ENCODE peak calls at places on chromosomes 12 and 14, in nine cellular contexts. One of them, this sample, is unnamed. For H3K4me1, the result is how much of the 10 kb centered on the place peaks cover.

GRCh38 chr12:87201598-87201997 is 827.6 kb downstream of the C12orf50 start:
- DNase-seq in suprapubic skin: no peak
- DNase-seq in ovary: no peak
- DNase-seq in H1: no peak
- DNase-seq in tibial nerve: no peak
- DNase-seq in stomach: no peak
- DNase-seq in A549: no peak
- DNase-seq in transverse colon: no peak
- DNase-seq in K562: no peak
- DNase-seq in this sample: no peak

GRCh38 chr12:84596276-84596675 is 316.3 kb downstream of the SLC6A15 start:
- DNase-seq in suprapubic skin: no peak
- DNase-seq in ovary: no peak
- DNase-seq in H1: no peak
- DNase-seq in tibial nerve: no peak
- DNase-seq in stomach: no peak
- DNase-seq in A549: no peak
- DNase-seq in transverse colon: no peak
- DNase-seq in K562: no peak
- DNase-seq in this sample: no peak

GRCh38 chr14:64826333-64826732 is 53.4 kb downstream of the SPTB start:
- DNase-seq in suprapubic skin: no peak
- DNase-seq in ovary: no peak
- DNase-seq in H1: no peak
- DNase-seq in tibial nerve: no peak
- DNase-seq in stomach: no peak
- DNase-seq in A549: no peak
- DNase-seq in transverse colon: no peak
- DNase-seq in K562: no peak
- DNase-seq in this sample: no peak

GRCh38 chr12:132489078-132489601 is 811 bp upstream of the FBRSL1 start:
- DNase-seq in suprapubic skin: no peak
- DNase-seq in ovary: peak
- DNase-seq in H1: no peak
- DNase-seq in tibial nerve: no peak
- DNase-seq in stomach: peak
- DNase-seq in A549: no peak
- DNase-seq in transverse colon: peak
- DNase-seq in K562: peak
- DNase-seq in this sample: peak

GRCh38 chr12:53791735-53792326 is 40.1 kb upstream of the CISTR start:
- DNase-seq in suprapubic skin: no peak
- DNase-seq in ovary: no peak
- DNase-seq in H1: peak
- DNase-seq in tibial nerve: no peak
- DNase-seq in stomach: peak
- DNase-seq in A549: peak
- DNase-seq in transverse colon: no peak
- DNase-seq in K562: peak
- DNase-seq in this sample: no peak

GRCh38 chr14:68111733-68112270 is 292.2 kb downstream of the RAD51B start:
- DNase-seq in suprapubic skin: no peak
- DNase-seq in ovary: no peak
- DNase-seq in H1: no peak
- DNase-seq in tibial nerve: no peak
- DNase-seq in stomach: no peak
- DNase-seq in A549: no peak
- DNase-seq in transverse colon: no peak
- DNase-seq in K562: no peak
- DNase-seq in this sample: no peak

GRCh38 chr12:1481326-1481725 is 113.1 kb downstream of the FBXL14 start:
- DNase-seq in suprapubic skin: no peak
- DNase-seq in ovary: no peak
- DNase-seq in H1: no peak
- DNase-seq in tibial nerve: no peak
- DNase-seq in stomach: no peak
- DNase-seq in A549: no peak
- DNase-seq in transverse colon: no peak
- DNase-seq in K562: no peak
- DNase-seq in this sample: no peak

GRCh38 chr14:78633747-78634146 is 463.6 kb downstream of the NRXN3 start:
- DNase-seq in suprapubic skin: no peak
- DNase-seq in ovary: no peak
- DNase-seq in H1: no peak
- DNase-seq in tibial nerve: no peak
- DNase-seq in stomach: no peak
- DNase-seq in A549: no peak
- DNase-seq in transverse colon: no peak
- DNase-seq in K562: no peak
- DNase-seq in this sample: no peak

GRCh38 chr12:121582583-121583333 is 1.9 kb upstream of the KDM2B start:
- DNase-seq in suprapubic skin: no peak
- DNase-seq in ovary: no peak
- DNase-seq in H1: peak
- DNase-seq in tibial nerve: no peak
- DNase-seq in stomach: no peak
- DNase-seq in A549: no peak
- DNase-seq in transverse colon: no peak
- DNase-seq in K562: peak
- DNase-seq in this sample: no peak

GRCh38 chr12:49720214-49720613 is 13.0 kb upstream of the FMNL3 start:
- DNase-seq in suprapubic skin: no peak
- DNase-seq in ovary: no peak
- DNase-seq in H1: no peak
- DNase-seq in tibial nerve: no peak
- DNase-seq in stomach: no peak
- DNase-seq in A549: no peak
- DNase-seq in transverse colon: no peak
- DNase-seq in K562: no peak
- DNase-seq in this sample: no peak

GRCh38 chr14:103393687-103394626 is 8.7 kb downstream of the MARK3 start:
- DNase-seq in suprapubic skin: no peak
- DNase-seq in ovary: no peak
- DNase-seq in H1: no peak
- DNase-seq in tibial nerve: no peak
- DNase-seq in stomach: no peak
- DNase-seq in A549: peak
- DNase-seq in transverse colon: no peak
- DNase-seq in K562: peak
- DNase-seq in this sample: no peak

DNA sequence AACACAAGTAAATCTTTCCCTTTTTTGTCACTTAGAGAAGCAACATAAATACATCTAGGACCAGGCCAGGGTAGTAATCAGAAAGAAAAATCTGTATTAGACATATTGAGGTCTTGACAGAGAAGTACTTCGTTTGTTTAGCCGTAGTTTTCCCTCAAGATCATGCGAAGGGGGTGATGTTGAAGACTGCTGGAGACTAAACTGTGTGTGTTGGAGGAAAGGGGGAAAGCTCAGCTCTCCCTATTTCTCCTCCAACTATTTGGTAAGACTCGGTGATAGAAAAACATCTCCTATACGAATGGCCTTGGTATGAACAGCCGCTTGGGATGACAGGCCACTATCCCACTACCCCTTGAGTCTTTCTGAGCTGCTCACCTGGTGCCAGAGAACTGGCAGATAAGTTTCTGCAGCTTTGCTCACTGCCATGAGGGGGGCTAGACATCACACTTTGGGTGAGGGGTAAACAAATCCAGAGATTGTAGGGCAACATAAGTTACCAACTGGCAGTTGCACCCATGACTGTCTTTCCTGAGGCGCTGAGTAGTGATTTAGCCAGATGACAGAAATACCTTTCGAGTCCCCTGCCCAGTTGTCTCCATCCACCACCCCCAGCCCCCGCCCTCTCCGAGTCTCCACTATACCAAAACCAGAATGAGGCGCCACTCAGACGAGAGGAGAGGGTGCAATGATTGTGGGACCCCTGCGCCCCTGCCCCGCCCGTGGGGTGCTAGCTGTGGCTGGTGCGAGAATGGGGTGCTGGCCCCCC is 685 bp downstream of the VAMP1 start:
- DNase-seq in suprapubic skin: no peak
- DNase-seq in ovary: no peak
- DNase-seq in H1: no peak
- DNase-seq in tibial nerve: no peak
- DNase-seq in stomach: no peak
- DNase-seq in A549: no peak
- DNase-seq in transverse colon: no peak
- DNase-seq in K562: peak
- DNase-seq in this sample: no peak
- H3K4me1 ChIP-seq in suprapubic skin: under half
- H3K4me1 ChIP-seq in ovary: under half
- H3K4me1 ChIP-seq in H1: under half
- H3K4me1 ChIP-seq in tibial nerve: under half
- H3K4me1 ChIP-seq in stomach: under half
- H3K4me1 ChIP-seq in A549: under half
- H3K4me1 ChIP-seq in transverse colon: under half
- H3K4me1 ChIP-seq in K562: under half
- H3K4me1 ChIP-seq in this sample: under half

GRCh38 chr14:73741876-73742519 is 27.8 kb upstream of the PNMA1 start:
- DNase-seq in suprapubic skin: no peak
- DNase-seq in ovary: no peak
- DNase-seq in H1: no peak
- DNase-seq in tibial nerve: no peak
- DNase-seq in stomach: no peak
- DNase-seq in A549: no peak
- DNase-seq in transverse colon: no peak
- DNase-seq in K562: no peak
- DNase-seq in this sample: no peak

GRCh38 chr14:73744874-73745529 is 30.8 kb upstream of the PNMA1 start:
- DNase-seq in suprapubic skin: no peak
- DNase-seq in ovary: no peak
- DNase-seq in H1: no peak
- DNase-seq in tibial nerve: no peak
- DNase-seq in stomach: peak
- DNase-seq in A549: no peak
- DNase-seq in transverse colon: peak
- DNase-seq in K562: no peak
- DNase-seq in this sample: peak

GRCh38 chr14:73744175-73744867 is 30.1 kb upstream of the PNMA1 start:
- DNase-seq in suprapubic skin: no peak
- DNase-seq in ovary: no peak
- DNase-seq in H1: no peak
- DNase-seq in tibial nerve: no peak
- DNase-seq in stomach: no peak
- DNase-seq in A549: no peak
- DNase-seq in transverse colon: peak
- DNase-seq in K562: no peak
- DNase-seq in this sample: no peak

GRCh38 chr14:73742520-73743238 is 28.5 kb upstream of the PNMA1 start:
- DNase-seq in suprapubic skin: no peak
- DNase-seq in ovary: no peak
- DNase-seq in H1: no peak
- DNase-seq in tibial nerve: no peak
- DNase-seq in stomach: no peak
- DNase-seq in A549: no peak
- DNase-seq in transverse colon: no peak
- DNase-seq in K562: no peak
- DNase-seq in this sample: no peak

DNA sequence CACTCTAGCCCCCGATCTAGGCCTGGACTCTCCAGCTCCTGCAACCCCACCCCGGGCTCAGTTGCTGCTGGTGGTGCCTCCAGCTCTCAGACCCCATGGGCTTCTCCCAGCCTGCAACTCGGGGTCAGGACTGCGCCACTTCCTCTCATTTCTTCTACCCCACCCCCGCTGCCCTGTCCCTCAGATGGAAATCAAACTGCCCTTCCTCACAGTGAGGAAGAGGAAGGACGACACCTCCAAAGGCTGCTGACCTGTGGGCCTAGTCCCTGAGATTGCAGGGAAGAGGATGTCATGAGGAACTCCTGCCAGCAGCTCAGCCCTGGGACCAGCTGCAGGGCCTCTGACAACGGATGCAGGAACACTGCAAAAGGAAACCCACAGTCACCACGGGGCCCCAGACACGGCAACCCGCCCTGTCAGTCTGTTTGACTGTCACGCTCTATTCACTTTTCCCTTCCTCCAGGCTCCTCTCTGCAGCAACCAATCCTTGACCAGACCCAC is 29.3 kb upstream of the PNMA1 start:
- DNase-seq in suprapubic skin: no peak
- DNase-seq in ovary: no peak
- DNase-seq in H1: no peak
- DNase-seq in tibial nerve: no peak
- DNase-seq in stomach: no peak
- DNase-seq in A549: no peak
- DNase-seq in transverse colon: peak
- DNase-seq in K562: no peak
- DNase-seq in this sample: peak
- TF ChIP-seq EP300 in suprapubic skin: no peak
- TF ChIP-seq EP300 in ovary: no peak
- TF ChIP-seq EP300 in H1: no peak
- TF ChIP-seq EP300 in tibial nerve: no peak
- TF ChIP-seq EP300 in stomach: no peak
- TF ChIP-seq EP300 in A549: no peak
- TF ChIP-seq EP300 in transverse colon: no peak
- TF ChIP-seq EP300 in K562: no peak
- TF ChIP-seq EP300 in this sample: peak

GRCh38 chr12:95701722-95702418 is 88.7 kb downstream of the NTN4 start:
- DNase-seq in suprapubic skin: no peak
- DNase-seq in ovary: no peak
- DNase-seq in H1: no peak
- DNase-seq in tibial nerve: no peak
- DNase-seq in stomach: peak
- DNase-seq in A549: no peak
- DNase-seq in transverse colon: no peak
- DNase-seq in K562: no peak
- DNase-seq in this sample: no peak
- H3K27ac ChIP-seq in suprapubic skin: no peak
- H3K27ac ChIP-seq in ovary: no peak
- H3K27ac ChIP-seq in H1: no peak
- H3K27ac ChIP-seq in tibial nerve: peak
- H3K27ac ChIP-seq in stomach: peak
- H3K27ac ChIP-seq in A549: peak
- H3K27ac ChIP-seq in transverse colon: no peak
- H3K27ac ChIP-seq in K562: no peak
- H3K27ac ChIP-seq in this sample: no peak

DNA sequence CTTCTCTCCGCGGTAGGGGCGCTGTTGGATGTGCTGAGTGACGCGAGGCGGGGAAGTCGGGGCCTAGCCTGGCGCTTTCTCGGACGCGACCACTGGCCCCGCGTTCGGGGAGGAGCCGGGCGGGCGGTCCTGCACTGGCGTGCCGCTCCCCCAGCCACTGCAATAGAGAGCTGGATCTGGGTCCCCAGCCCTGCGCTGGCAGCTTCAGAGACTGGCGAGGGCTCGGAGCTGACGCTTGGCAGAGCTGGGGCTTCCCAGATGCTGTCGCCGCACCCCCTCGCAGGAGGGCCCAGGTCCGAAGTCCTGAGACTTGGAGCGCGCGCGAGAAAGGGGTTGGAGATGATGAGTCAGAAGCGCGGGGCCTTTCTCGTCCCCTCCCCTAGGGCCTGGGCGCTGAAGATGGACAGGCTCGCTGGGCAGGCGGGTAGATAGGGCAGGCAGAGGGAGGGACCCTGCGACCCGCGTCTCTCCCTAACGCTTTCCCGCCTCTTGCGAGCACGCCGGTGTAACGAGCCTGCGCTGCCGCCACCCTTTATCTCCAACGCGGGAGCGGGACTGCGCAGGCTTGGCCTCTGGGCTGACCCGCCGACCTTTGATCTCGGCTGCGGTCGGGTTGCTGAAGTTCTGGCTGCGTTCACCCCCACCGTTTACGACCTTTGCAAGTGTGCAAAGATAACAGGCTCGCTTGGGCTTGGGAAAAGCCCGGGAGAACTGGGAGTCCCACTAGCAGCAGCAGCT is 3.0 kb downstream of the TMEM253 start:
- DNase-seq in suprapubic skin: peak
- DNase-seq in ovary: peak
- DNase-seq in H1: peak
- DNase-seq in tibial nerve: peak
- DNase-seq in stomach: peak
- DNase-seq in A549: peak
- DNase-seq in transverse colon: peak
- DNase-seq in K562: peak
- DNase-seq in this sample: peak
- H3K4me1 ChIP-seq in suprapubic skin: half or more
- H3K4me1 ChIP-seq in ovary: under half
- H3K4me1 ChIP-seq in H1: under half
- H3K4me1 ChIP-seq in tibial nerve: under half
- H3K4me1 ChIP-seq in stomach: under half
- H3K4me1 ChIP-seq in A549: half or more
- H3K4me1 ChIP-seq in transverse colon: under half
- H3K4me1 ChIP-seq in K562: under half
- H3K4me1 ChIP-seq in this sample: half or more

This sample was measured in upper lobe of left lung.